ENCODE peak calls at places on chromosomes 2 and 18, in four cellular contexts. L is AG04450, J is brain microvascular endothelial cell, B is body of pancreas. W is an unnamed sample.

GRCh38 chr2:73297151-73297559 is 3.8 kb upstream of the EGR4 start:
- DNase-seq in L (no peak), J (peak; percentile 36), B (peak; percentile 14), W (no peak)

GRCh38 chr2:232880764-232881351 is 10.8 kb downstream of the SNORC start:
- DNase-seq in L (no peak), J (no peak), B (no peak), W (no peak)

GRCh38 chr18:25896178-25896780 is 194.1 kb downstream of the SS18 start:
- DNase-seq in L (peak; percentile 29), J (peak; percentile 41), B (no peak), W (no peak)

GRCh38 chr18:77560334-77560970 is 310.8 kb downstream of the GALR1 start:
- DNase-seq in L (no peak), J (peak; percentile 82), B (no peak), W (no peak)

GRCh38 chr2:7368211-7368610 is 451.0 kb downstream of the RNF144A start:
- DNase-seq in L (no peak), J (no peak), B (no peak), W (no peak)

GRCh38 chr2:119220720-119221301 is 2.8 kb upstream of the STEAP3 start:
- DNase-seq in L (no peak), J (no peak), B (no peak), W (no peak)

GRCh38 chr18:9104244-9104901 is 1.9 kb downstream of the NDUFV2 start:
- DNase-seq in L (no peak), J (no peak), B (no peak), W (no peak)

GRCh38 chr18:70380915-70381896 is 92.4 kb downstream of the SOCS6 start:
- DNase-seq in L (no peak), J (no peak), B (peak; percentile 50), W (no peak)

GRCh38 chr2:139963863-139964355 is 1183.7 kb upstream of the NXPH2 start:
- DNase-seq in L (no peak), J (no peak), B (no peak), W (no peak)

GRCh38 chr18:66440433-66440832 is 163.5 kb downstream of the CDH19 start:
- DNase-seq in L (no peak), J (no peak), B (no peak), W (peak; percentile 35)

GRCh38 chr2:113895301-113895700 is 5.4 kb downstream of the ACTR3 start:
- DNase-seq in L (no peak), J (no peak), B (no peak), W (no peak)

GRCh38 chr2:202721621-202722020 is 86.9 kb downstream of the FAM117B start:
- DNase-seq in L (peak; percentile 43), J (peak; percentile 53), B (no peak), W (no peak)

GRCh38 chr18:67278984-67279383 is 237.5 kb downstream of the DSEL start:
- DNase-seq in L (no peak), J (no peak), B (no peak), W (no peak)

GRCh38 chr18:52311331-52311730 is 28.7 kb upstream of the DCC start:
- DNase-seq in L (no peak), J (no peak), B (no peak), W (no peak)

GRCh38 chr18:2994603-2995432 is 18.1 kb downstream of the LPIN2 start:
- DNase-seq in L (no peak), J (no peak), B (no peak), W (no peak)

GRCh38 chr2:40716879-40717278 is 265.0 kb upstream of the SLC8A1 start:
- DNase-seq in L (peak; percentile 13), J (peak; percentile 61), B (no peak), W (no peak)

GRCh38 chr2:132559921-132560320 is 110.1 kb downstream of the LYPD1 start:
- DNase-seq in L (no peak), J (no peak), B (no peak), W (no peak)

GRCh38 chr18:21634588-21635199 is 22.6 kb downstream of the SNRPD1 start:
- DNase-seq in L (no peak), J (no peak), B (no peak), W (no peak)

GRCh38 chr2:170365003-170365402 is 187.1 kb downstream of the MYO3B start:
- DNase-seq in L (no peak), J (no peak), B (no peak), W (no peak)

GRCh38 chr2:12978058-12978835 is 261.5 kb downstream of the TRIB2 start:
- DNase-seq in L (no peak), J (no peak), B (no peak), W (no peak)

GRCh38 chr18:35672897-35673296 is 91.4 kb downstream of the GALNT1 start:
- DNase-seq in L (peak; percentile 3), J (peak; percentile 77), B (no peak), W (no peak)

GRCh38 chr2:30150786-30151185 is 4.0 kb downstream of the YPEL5 start:
- DNase-seq in L (no peak), J (no peak), B (no peak), W (no peak)

GRCh38 chr2:72205546-72205863 is 57.8 kb upstream of the CYP26B1 start:
- DNase-seq in L (no peak), J (no peak), B (no peak), W (no peak)

GRCh38 chr18:79465392-79465991 is 69.8 kb downstream of the NFATC1 start:
- DNase-seq in L (no peak), J (no peak), B (no peak), W (no peak)

GRCh38 chr2:6639870-6640639 is 225.7 kb downstream of the CMPK2 start:
- DNase-seq in L (no peak), J (no peak), B (no peak), W (no peak)